ENCODE peak calls at places on chromosomes 12 and 14, in seven cellular contexts. M, K, V, C, T, I and Q are unnamed samples.

GRCh38 chr12:49868449-49868848 is 25.5 kb upstream of the BCDIN3D start:
- DNase-seq in I (no peak), C (no peak), K (no peak), V (no peak), T (no peak), M (no peak), Q (no peak)

GRCh38 chr12:131060011-131060703 is 106.5 kb downstream of the ADGRD1 start:
- DNase-seq in T (no peak), C (no peak), V (no peak), I (no peak), K (no peak), M (no peak), Q (no peak)

GRCh38 chr14:59771577-59771976 is 99.0 kb downstream of the RTN1 start:
- DNase-seq in T (peak; percentile 66), I (no peak), M (peak; percentile 56), V (no peak), K (no peak), C (peak; percentile 87), Q (peak; percentile 60)

GRCh38 chr12:111361073-111361716 is 7.7 kb downstream of the PHETA1 start:
- DNase-seq in T (no peak), V (no peak), I (no peak), M (no peak), K (no peak), C (no peak), Q (no peak)

GRCh38 chr12:64633186-64633939 is 23.1 kb downstream of the RASSF3 start:
- DNase-seq in M (no peak), T (no peak), C (no peak), K (no peak), V (no peak), I (no peak), Q (no peak)

GRCh38 chr12:25502071-25502555 is 51.0 kb downstream of the LMNTD1 start:
- DNase-seq in M (no peak), I (no peak), T (peak; percentile 46), C (peak; percentile 29), V (no peak), K (no peak), Q (no peak)

GRCh38 chr12:85363382-85364190 is 83.6 kb downstream of the ALX1 start:
- DNase-seq in K (no peak), T (no peak), I (no peak), V (no peak), M (no peak), C (peak; percentile 12), Q (no peak)

GRCh38 chr12:9391751-9392240 is 183.6 kb upstream of the PZP start:
- DNase-seq in I (no peak), C (no peak), M (no peak), V (no peak), K (no peak), T (no peak), Q (no peak)

GRCh38 chr14:100381386-100382105 is 58.4 kb downstream of the SLC25A47 start:
- DNase-seq in V (no peak), C (peak; percentile 45), T (no peak), K (no peak), M (no peak), I (no peak), Q (no peak)

GRCh38 chr14:81990312-81990761 is 456.7 kb upstream of the SEL1L start:
- DNase-seq in I (no peak), K (peak; percentile 22), T (peak; percentile 42), M (peak; percentile 62), V (peak; percentile 27), C (peak; percentile 25), Q (peak; percentile 3)

GRCh38 chr12:52884526-52885293 is 20.2 kb downstream of the KRT8 start:
- DNase-seq in I (peak; percentile 66), K (peak; percentile 68), V (peak; percentile 87), T (no peak), C (peak; percentile 33), M (peak; percentile 83), Q (no peak)

GRCh38 chr12:132456944-132457495 is 32.9 kb upstream of the FBRSL1 start:
- DNase-seq in C (no peak), I (no peak), K (no peak), V (no peak), T (no peak), M (no peak), Q (no peak)

GRCh38 chr12:1339608-1340319 is 254.6 kb downstream of the FBXL14 start:
- DNase-seq in M (no peak), I (no peak), C (no peak), T (no peak), K (no peak), V (no peak), Q (no peak)